ENCODE peak calls at places on chromosomes 11 and 22, in five cellular contexts. P is spleen; S is activated CD4-positive, CD25-positive, alpha-beta regulatory T cell; I is mucosa of descending colon; A is GF-D8. C is an unnamed sample.

GRCh38 chr22:49380095-49380827 is 447.4 kb downstream of the BRD1 start:
- DNase-seq in I (no peak), S (no peak), A (no peak), P (peak), C (no peak)

GRCh38 chr11:12516387-12517110 is 139.2 kb downstream of the PARVA start:
- DNase-seq in A (no peak), I (no peak), S (no peak), P (no peak), C (no peak)

GRCh38 chr11:131511794-131512193 is 141.4 kb downstream of the NTM start:
- DNase-seq in P (no peak), A (no peak), S (no peak), I (no peak), C (no peak)

GRCh38 chr11:70331901-70332300 is 61.4 kb downstream of the PPFIA1 start:
- DNase-seq in P (no peak), I (no peak), S (no peak), A (no peak), C (no peak)

GRCh38 chr22:35575116-35575748 is 34.6 kb downstream of the RASD2 start:
- DNase-seq in A (no peak), S (no peak), I (no peak), P (no peak), C (no peak)

GRCh38 chr22:48885271-48885918 is 942.3 kb downstream of the BRD1 start:
- DNase-seq in A (no peak), P (peak), I (no peak), S (no peak), C (no peak)

GRCh38 chr11:17571431-17572358 is 24.6 kb downstream of the OTOG start:
- DNase-seq in S (no peak), I (no peak), A (no peak), P (no peak), C (no peak)

GRCh38 chr11:2583605-2583958 is 116.2 kb downstream of the KCNQ1OT1 start:
- DNase-seq in S (no peak), A (no peak), I (no peak), P (peak), C (no peak)

GRCh38 chr11:76419896-76420295 is 24.9 kb upstream of the EMSY start:
- DNase-seq in P (no peak), I (no peak), A (no peak), S (no peak), C (no peak)

GRCh38 chr11:637593-638507 is 781 bp downstream of the DRD4 start:
- DNase-seq in S (no peak), I (no peak), A (no peak), P (no peak), C (no peak)

GRCh38 chr11:62892077-62892922 is 11.6 kb downstream of the SLC3A2 start:
- DNase-seq in A (no peak), I (no peak), P (no peak), S (no peak), C (no peak)

GRCh38 chr11:33869511-33870422 is 22.1 kb downstream of the LMO2 start:
- DNase-seq in A (peak), P (peak), S (no peak), I (peak), C (no peak)

GRCh38 chr11:59754494-59754858 is 700 bp upstream of the STX3 start:
- DNase-seq in A (no peak), P (peak), S (no peak), I (no peak), C (peak)

GRCh38 chr22:36111316-36111715 is 49.2 kb downstream of the APOL3 start:
- DNase-seq in S (no peak), I (no peak), P (no peak), A (no peak), C (no peak)

GRCh38 chr11:7892059-7892699 is 38.9 kb downstream of the OR10A6 start:
- DNase-seq in A (no peak), P (no peak), S (no peak), I (no peak), C (peak)

C was measured in amniotic epithelial cell.